ENCODE peak calls at places on chromosomes 3 and 15, in nine cellular contexts. S is CD4-positive, alpha-beta T cell; P is right lobe of liver; X is A549; N is adipocyte; A is PC-9; T is CD8-positive, alpha-beta memory T cell; G is psoas muscle; J is uterus. O is an unnamed sample.
A peak's percentile ranks its signal among the peaks of the same experiment; 100 is the strongest.

GRCh38 chr3:69409831-69410230 is 23.9 kb upstream of the FRMD4B start:
- DNase-seq in T (no peak), G (no peak), J (no peak), P (no peak), A (no peak), N (no peak), X (no peak), S (no peak), O (no peak)

GRCh38 chr3:9172851-9173320 is 76.6 kb downstream of the SRGAP3 start:
- DNase-seq in T (no peak), J (peak; percentile 22), N (no peak), S (no peak), X (no peak), A (no peak), G (no peak), P (no peak), O (no peak)

GRCh38 chr3:100463002-100463401 is 29.4 kb upstream of the TMEM45A start:
- DNase-seq in J (peak; percentile 45), P (no peak), N (peak; percentile 90), G (no peak), A (peak; percentile 72), S (no peak), X (peak; percentile 53), T (no peak), O (no peak)

GRCh38 chr3:166519443-166519842 is 682.2 kb upstream of the BCHE start:
- DNase-seq in P (no peak), N (no peak), J (no peak), S (no peak), A (no peak), G (no peak), T (no peak), X (no peak), O (no peak)

GRCh38 chr15:30921106-30921505 is 17.4 kb downstream of the FAN1 start:
- DNase-seq in S (no peak), X (no peak), G (no peak), T (no peak), A (no peak), N (peak; percentile 19), P (no peak), J (no peak), O (no peak)

GRCh38 chr15:67059127-67059553 is 6.3 kb upstream of the SMAD3 start:
- DNase-seq in X (no peak), T (no peak), N (no peak), S (no peak), J (no peak), A (no peak), G (no peak), P (peak; percentile 92), O (no peak)

GRCh38 chr15:73981761-73982222 is 10.3 kb downstream of the STOML1 start:
- DNase-seq in S (no peak), T (no peak), P (no peak), J (no peak), G (no peak), A (no peak), X (no peak), N (peak; percentile 53), O (no peak)

GRCh38 chr15:76337739-76338554 is 1.4 kb downstream of the ISL2 start:
- DNase-seq in J (no peak), S (no peak), A (no peak), X (no peak), T (no peak), G (no peak), N (no peak), P (no peak), O (no peak)

GRCh38 chr3:155670320-155670719 is 74.6 kb downstream of the PLCH1 start:
- DNase-seq in T (no peak), J (no peak), G (no peak), A (no peak), P (no peak), N (no peak), S (no peak), X (no peak), O (no peak)

GRCh38 chr15:63191895-63192603 is 2.6 kb downstream of the RAB8B start:
- DNase-seq in G (no peak), A (no peak), N (no peak), J (no peak), X (no peak), S (peak; percentile 66), T (peak; percentile 81), P (no peak), O (peak; percentile 24)

GRCh38 chr15:92803852-92804609 is 96.1 kb upstream of the CHD2 start:
- DNase-seq in G (peak; percentile 82), J (peak; percentile 88), T (no peak), S (no peak), N (peak; percentile 99), P (peak; percentile 78), X (peak; percentile 96), A (peak; percentile 100), O (no peak)

GRCh38 chr3:9110802-9111201 is 138.6 kb downstream of the SRGAP3 start:
- DNase-seq in G (no peak), J (no peak), P (no peak), S (no peak), A (no peak), N (no peak), T (no peak), X (no peak), O (no peak)

GRCh38 chr3:179250803-179251476 is at the start of gene KCNMB3:
- DNase-seq in S (no peak), A (no peak), J (no peak), P (no peak), N (no peak), X (no peak), G (no peak), T (no peak), O (no peak)

GRCh38 chr3:129441782-129442181 is 1.8 kb downstream of the IFT122 start:
- DNase-seq in A (no peak), X (no peak), N (peak; percentile 72), G (no peak), J (no peak), T (no peak), S (no peak), P (no peak), O (no peak)

GRCh38 chr3:1381647-1382036 is 288.8 kb downstream of the CNTN6 start:
- DNase-seq in G (no peak), T (no peak), P (no peak), J (no peak), A (no peak), X (no peak), S (no peak), N (no peak), O (no peak)

GRCh38 chr3:1375145-1375544 is 282.3 kb downstream of the CNTN6 start:
- DNase-seq in J (no peak), T (no peak), P (no peak), X (no peak), G (no peak), N (no peak), S (no peak), A (no peak), O (no peak)

DNA sequence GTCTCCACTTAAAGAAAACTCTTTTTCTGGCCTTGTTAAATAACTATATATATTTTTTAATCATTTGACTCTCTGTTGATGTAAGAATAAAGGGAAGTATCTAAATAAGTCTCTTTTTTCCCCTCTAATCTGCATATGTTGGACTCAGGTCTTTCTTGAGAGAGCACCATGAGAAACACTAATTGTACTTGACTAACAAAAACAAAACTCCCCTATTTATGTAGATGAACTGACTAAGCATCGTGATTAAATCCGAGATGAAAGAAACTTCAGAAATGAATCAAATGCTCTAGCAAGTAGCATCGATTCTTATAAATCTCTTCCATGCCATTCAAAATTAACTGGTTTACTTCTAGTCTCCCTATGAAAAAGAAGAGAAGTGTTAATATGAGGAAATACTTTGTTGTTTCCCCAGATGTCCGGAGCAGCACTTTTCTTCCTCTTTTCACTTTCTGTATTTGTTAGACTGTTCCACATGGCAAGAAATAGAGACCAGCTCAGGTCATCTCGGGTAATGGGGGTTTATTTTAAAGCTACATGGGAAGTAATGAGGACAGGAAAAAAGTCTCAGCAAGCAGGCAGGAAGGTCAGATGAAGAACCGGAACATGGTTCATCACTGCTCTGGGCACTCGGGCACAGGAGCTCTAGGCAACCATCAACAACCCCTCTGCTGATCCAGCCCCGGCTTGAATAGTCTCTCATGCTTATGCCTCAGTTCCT is 288.3 kb downstream of the CNTN6 start:
- DNase-seq in S (no peak), A (no peak), N (no peak), P (no peak), G (no peak), J (no peak), X (no peak), T (no peak), O (no peak)
- H3K9me3 ChIP-seq in S (no peaks in the 10 kb centered on the region), A (no peaks in the 10 kb centered on the region), N (no peaks in the 10 kb centered on the region), P (no peaks in the 10 kb centered on the region), G (no peaks in the 10 kb centered on the region), J (no peaks in the 10 kb centered on the region), X (peaks cover 3% of the 10 kb centered on the region), T (no peaks in the 10 kb centered on the region), O (no peaks in the 10 kb centered on the region)

GRCh38 chr3:72776-73175 is 123.8 kb upstream of the CHL1 start:
- DNase-seq in G (no peak), A (no peak), P (no peak), J (peak; percentile 17), S (no peak), T (no peak), X (no peak), N (no peak), O (no peak)
- H3K9me3 ChIP-seq in G (no peaks in the 10 kb centered on the region), A (no peaks in the 10 kb centered on the region), P (no peaks in the 10 kb centered on the region), J (no peaks in the 10 kb centered on the region), S (no peaks in the 10 kb centered on the region), T (no peaks in the 10 kb centered on the region), X (no peaks in the 10 kb centered on the region), N (no peaks in the 10 kb centered on the region), O (no peaks in the 10 kb centered on the region)

GRCh38 chr3:76565496-76566210 is 474.2 kb upstream of the ROBO2 start:
- DNase-seq in G (no peak), N (no peak), T (no peak), A (no peak), S (no peak), X (no peak), P (no peak), J (no peak), O (no peak)

GRCh38 chr3:76566211-76566534 is 473.7 kb upstream of the ROBO2 start:
- DNase-seq in G (no peak), N (no peak), P (no peak), X (no peak), A (no peak), T (no peak), S (no peak), J (no peak), O (no peak)

GRCh38 chr3:76566904-76567303 is 473.0 kb upstream of the ROBO2 start:
- DNase-seq in T (no peak), X (no peak), A (no peak), S (no peak), J (no peak), G (no peak), N (no peak), P (no peak), O (no peak)

GRCh38 chr3:76561494-76562242 is 478.2 kb upstream of the ROBO2 start:
- DNase-seq in X (no peak), N (peak; percentile 22), A (no peak), P (no peak), J (no peak), T (no peak), S (no peak), G (no peak), O (no peak)
- H3K9me3 ChIP-seq in X (peaks cover 3% of the 10 kb centered on the region), N (no peaks in the 10 kb centered on the region), A (no peaks in the 10 kb centered on the region), P (no peaks in the 10 kb centered on the region), J (no peaks in the 10 kb centered on the region), T (no peaks in the 10 kb centered on the region), S (no peaks in the 10 kb centered on the region), G (no peaks in the 10 kb centered on the region), O (no peaks in the 10 kb centered on the region)

DNA sequence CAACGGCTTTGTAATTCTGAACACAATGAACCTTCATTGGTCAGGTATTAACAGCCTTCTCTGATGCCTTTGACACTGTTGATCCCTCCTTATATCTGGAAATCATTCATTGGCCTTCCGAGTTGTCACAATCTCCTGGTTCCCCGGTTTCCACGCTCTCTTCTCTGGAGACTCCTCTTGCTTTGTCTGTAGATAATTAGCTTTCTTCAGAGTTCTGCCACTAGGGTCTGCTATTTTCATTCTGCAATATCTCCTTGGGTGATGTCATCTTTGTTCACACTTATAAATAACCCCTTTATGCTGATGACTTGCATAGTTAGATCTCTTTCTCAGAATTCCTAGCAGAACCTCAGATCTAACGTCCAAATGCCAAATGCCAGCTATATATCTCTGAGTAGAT is 583.8 kb upstream of the ZNF717 start:
- DNase-seq in N (peak; percentile 42), S (no peak), J (no peak), P (no peak), T (no peak), X (no peak), A (no peak), G (no peak), O (no peak)
- H3K9me3 ChIP-seq in N (no peaks in the 10 kb centered on the region), S (peaks cover 8% of the 10 kb centered on the region), J (no peaks in the 10 kb centered on the region), P (no peaks in the 10 kb centered on the region), T (no peaks in the 10 kb centered on the region), X (peaks cover 5% of the 10 kb centered on the region), A (no peaks in the 10 kb centered on the region), G (no peaks in the 10 kb centered on the region), O (no peaks in the 10 kb centered on the region)